ENCODE peak calls at places on chromosomes 16 and 17, in six cellular contexts. R is choroid plexus epithelial cell; S is CD8-positive, alpha-beta T cell; N is MCF 10A; A is neural progenitor cell; B is type B pancreatic cell. J is an unnamed sample.

GRCh38 chr16:81493755-81494433 is 49.3 kb downstream of the CMIP start:
- DNase-seq in R (peak; percentile 72), S (no peak), N (peak; percentile 89), A (no peak), B (no peak), J (peak; percentile 93)

GRCh38 chr17:67125417-67125816 is 81.1 kb downstream of the CACNG1 start:
- DNase-seq in R (no peak), S (no peak), N (no peak), A (no peak), B (no peak), J (no peak)

GRCh38 chr17:82703935-82704865 is 5.7 kb upstream of the RAB40B start:
- DNase-seq in R (no peak), S (no peak), N (no peak), A (no peak), B (no peak), J (peak; percentile 28)

GRCh38 chr17:34615326-34615725 is 35.9 kb downstream of the TMEM132E start:
- DNase-seq in R (no peak), S (no peak), N (no peak), A (no peak), B (no peak), J (no peak)

GRCh38 chr16:50183316-50183715 is 30.2 kb downstream of the TENT4B start:
- DNase-seq in R (peak; percentile 81), S (no peak), N (no peak), A (no peak), B (no peak), J (no peak)

GRCh38 chr17:53626286-53626685 is 196.4 kb upstream of the KIF2B start:
- DNase-seq in R (peak; percentile 13), S (no peak), N (peak; percentile 59), A (no peak), B (no peak), J (no peak)

GRCh38 chr16:22250522-22250921 is 44.4 kb downstream of the EEF2K start:
- DNase-seq in R (no peak), S (no peak), N (peak; percentile 51), A (no peak), B (no peak), J (no peak)

GRCh38 chr17:10156579-10157488 is 41.6 kb downstream of the GAS7 start:
- DNase-seq in R (no peak), S (no peak), N (no peak), A (no peak), B (no peak), J (no peak)

GRCh38 chr17:61416540-61417363 is 17.1 kb downstream of the TBX2 start:
- DNase-seq in R (peak; percentile 85), S (peak; percentile 49), N (peak; percentile 80), A (peak; percentile 96), B (peak; percentile 89), J (peak; percentile 74)

GRCh38 chr17:78053777-78054468 is 74.6 kb downstream of the TMC6 start:
- DNase-seq in R (no peak), S (no peak), N (no peak), A (no peak), B (no peak), J (no peak)

GRCh38 chr17:46722662-46723285 is 95.7 kb downstream of the WNT3 start:
- DNase-seq in R (no peak), S (no peak), N (no peak), A (no peak), B (no peak), J (no peak)

GRCh38 chr16:1046271-1046955 is 26.1 kb upstream of the SSTR5 start:
- DNase-seq in R (no peak), S (no peak), N (no peak), A (no peak), B (no peak), J (no peak)

GRCh38 chr17:14637260-14637659 is 336.4 kb downstream of the HS3ST3B1 start:
- DNase-seq in R (no peak), S (no peak), N (no peak), A (no peak), B (no peak), J (no peak)

GRCh38 chr17:43316522-43317142 is 82.2 kb upstream of the ARL4D start:
- DNase-seq in R (no peak), S (no peak), N (no peak), A (peak; percentile 47), B (no peak), J (no peak)

GRCh38 chr17:21303441-21304065 is 19.0 kb downstream of the MAP2K3 start:
- DNase-seq in R (no peak), S (no peak), N (no peak), A (no peak), B (no peak), J (no peak)

GRCh38 chr16:1335996-1336395 is 2.6 kb downstream of the BAIAP3 start:
- DNase-seq in R (no peak), S (no peak), N (no peak), A (peak; percentile 83), B (no peak), J (no peak)

GRCh38 chr16:80804451-80805383 is at the start of gene CDYL2:
- DNase-seq in R (peak; percentile 21), S (peak; percentile 28), N (peak; percentile 11), A (peak; percentile 75), B (no peak), J (peak; percentile 55)

GRCh38 chr16:12089492-12090161 is 113.1 kb downstream of the SNX29 start:
- DNase-seq in R (peak; percentile 80), S (peak; percentile 24), N (peak; percentile 36), A (peak; percentile 50), B (no peak), J (peak; percentile 60)

GRCh38 chr16:73568769-73569168 is 520.8 kb upstream of the ZFHX3 start:
- DNase-seq in R (no peak), S (no peak), N (no peak), A (no peak), B (no peak), J (no peak)

GRCh38 chr16:24041834-24042631 is 206.2 kb downstream of the PRKCB start:
- DNase-seq in R (peak; percentile 67), S (peak; percentile 60), N (peak; percentile 74), A (peak; percentile 82), B (peak; percentile 75), J (peak; percentile 83)

GRCh38 chr17:7224110-7224509 is 4.4 kb downstream of the ACADVL start:
- DNase-seq in R (no peak), S (no peak), N (no peak), A (no peak), B (no peak), J (no peak)

GRCh38 chr17:78316867-78317816 is 42.7 kb downstream of the SOCS3 start:
- DNase-seq in R (peak; percentile 61), S (no peak), N (peak; percentile 63), A (peak; percentile 53), B (no peak), J (peak; percentile 82)

GRCh38 chr17:1916963-1917715 is 87.3 kb downstream of the RPA1 start:
- DNase-seq in R (no peak), S (no peak), N (no peak), A (no peak), B (no peak), J (no peak)

GRCh38 chr17:44318077-44318892 is 6.3 kb downstream of the SLC25A39 start:
- DNase-seq in R (no peak), S (no peak), N (no peak), A (no peak), B (no peak), J (no peak)
- TF ChIP-seq CTCF in R (no peak), S (no peak), N (no peak), A (no peak), B (no peak), J (no peak)

GRCh38 chr17:80860101-80860671 is 131.5 kb upstream of the CHMP6 start:
- DNase-seq in R (no peak), S (no peak), N (no peak), A (no peak), B (no peak), J (no peak)

GRCh38 chr17:80860703-80861359 is 130.8 kb upstream of the CHMP6 start:
- DNase-seq in R (no peak), S (no peak), N (no peak), A (no peak), B (no peak), J (no peak)

GRCh38 chr17:80857721-80858171 is 133.9 kb upstream of the CHMP6 start:
- DNase-seq in R (no peak), S (no peak), N (no peak), A (no peak), B (no peak), J (no peak)

GRCh38 chr17:80858301-80859003 is 133.2 kb upstream of the CHMP6 start:
- DNase-seq in R (no peak), S (no peak), N (no peak), A (no peak), B (no peak), J (no peak)

DNA sequence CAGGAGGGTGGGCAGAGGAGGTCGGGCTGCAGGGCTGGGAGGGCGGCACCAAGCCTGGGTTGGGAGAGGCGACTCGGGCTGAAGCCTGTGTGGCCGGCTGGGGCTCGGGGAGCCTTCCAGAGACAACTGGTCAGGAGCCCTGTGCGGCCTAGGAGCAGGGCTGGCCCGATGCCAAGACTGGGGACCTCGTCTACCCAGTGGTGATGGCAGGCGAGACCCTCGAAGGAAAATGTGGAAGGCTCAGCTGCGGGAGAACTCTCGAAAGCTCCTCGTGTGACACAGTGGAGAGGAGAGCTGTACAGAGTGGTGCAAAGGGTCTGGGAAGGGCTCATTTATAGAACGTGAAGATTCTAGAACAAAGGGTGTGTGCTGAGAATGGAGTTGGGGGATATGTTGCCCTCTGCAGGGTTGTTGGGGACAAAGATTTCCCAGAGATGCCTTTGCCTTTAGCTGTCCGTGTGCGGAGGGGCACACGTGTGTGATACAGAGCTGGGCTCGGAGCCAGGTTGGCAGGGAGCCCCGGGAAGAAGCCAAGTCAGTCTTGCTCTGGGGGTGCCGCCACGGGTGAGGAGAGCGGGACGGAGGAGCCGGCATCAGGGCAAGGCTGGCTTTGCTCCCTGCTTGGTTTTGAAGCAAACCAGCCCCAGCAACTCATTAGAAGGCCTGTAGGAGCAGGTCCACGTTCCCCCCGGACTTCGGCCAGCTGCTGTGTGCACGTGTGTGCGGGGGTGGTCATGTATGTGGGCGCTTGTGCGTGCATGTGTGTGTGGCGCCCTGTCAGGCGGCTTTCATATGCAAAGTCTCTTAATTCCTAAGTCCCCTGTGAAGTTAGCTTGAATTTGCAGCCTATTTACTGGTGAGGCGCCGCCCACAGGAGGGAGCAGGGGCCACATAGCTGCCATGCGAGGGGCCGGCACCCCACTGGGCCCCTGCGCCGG is 132.4 kb upstream of the CHMP6 start:
- DNase-seq in R (peak; percentile 83), S (no peak), N (peak; percentile 92), A (peak; percentile 41), B (no peak), J (no peak)
- TF ChIP-seq CTCF in R (peak; percentile 37), S (no peak), N (peak; percentile 7), A (no peak), B (no peak), J (no peak)

GRCh38 chr17:48071654-48072053 is 23.5 kb downstream of the NFE2L1 start:
- DNase-seq in R (no peak), S (no peak), N (no peak), A (no peak), B (no peak), J (no peak)
- TF ChIP-seq CTCF in R (no peak), S (no peak), N (no peak), A (no peak), B (no peak), J (no peak)

GRCh38 chr16:71357681-71358080 is 842 bp upstream of the CALB2 start:
- DNase-seq in R (no peak), S (no peak), N (no peak), A (peak; percentile 58), B (no peak), J (peak; percentile 51)
- TF ChIP-seq CTCF in R (no peak), S (no peak), N (no peak), A (peak; percentile 17), B (no peak), J (no peak)

GRCh38 chr17:39863918-39864746 is at the start of gene IKZF3:
- DNase-seq in R (peak; percentile 28), S (peak; percentile 67), N (no peak), A (peak; percentile 93), B (peak; percentile 76), J (peak; percentile 100)
- TF ChIP-seq CTCF in R (no peak), S (peak; percentile 49), N (no peak), A (peak; percentile 41), B (no peak), J (no peak)

J was measured in Calu3.